ENCODE peak calls at places on chromosome 13, in six cellular contexts. One of them, this sample, is unnamed.

GRCh38 chr13:46341112-46341711 is 45.8 kb downstream of the RUBCNL start:
- DNase-seq in AG09319: no peak
- DNase-seq in epithelial cell of esophagus: peak; percentile 54
- DNase-seq in GM23338: no peak
- DNase-seq in astrocyte: peak; percentile 58
- DNase-seq in GM20000: peak; percentile 29
- DNase-seq in this sample: no peak

GRCh38 chr13:67231481-67231940 is 1.4 kb upstream of the PCDH9 start:
- DNase-seq in epithelial cell of esophagus: no peak
- DNase-seq in GM23338: no peak
- DNase-seq in AG09319: no peak
- DNase-seq in astrocyte: peak; percentile 2
- DNase-seq in GM20000: no peak
- DNase-seq in this sample: no peak

GRCh38 chr13:44790289-44790688 is 199.0 kb downstream of the NUFIP1 start:
- DNase-seq in epithelial cell of esophagus: peak; percentile 62
- DNase-seq in AG09319: no peak
- DNase-seq in GM20000: no peak
- DNase-seq in GM23338: peak; percentile 18
- DNase-seq in astrocyte: no peak
- DNase-seq in this sample: no peak

GRCh38 chr13:46964789-46965527 is 68.1 kb upstream of the HTR2A start:
- DNase-seq in astrocyte: peak; percentile 45
- DNase-seq in epithelial cell of esophagus: peak; percentile 56
- DNase-seq in GM23338: no peak
- DNase-seq in AG09319: no peak
- DNase-seq in GM20000: no peak
- DNase-seq in this sample: no peak

GRCh38 chr13:27534108-27534975 is 84.0 kb upstream of the MTIF3 start:
- DNase-seq in astrocyte: no peak
- DNase-seq in epithelial cell of esophagus: no peak
- DNase-seq in AG09319: no peak
- DNase-seq in GM20000: no peak
- DNase-seq in GM23338: no peak
- DNase-seq in this sample: no peak

GRCh38 chr13:27704681-27705080 is 83.0 kb downstream of the POLR1D start:
- DNase-seq in GM23338: no peak
- DNase-seq in epithelial cell of esophagus: no peak
- DNase-seq in AG09319: no peak
- DNase-seq in astrocyte: no peak
- DNase-seq in GM20000: no peak
- DNase-seq in this sample: no peak

GRCh38 chr13:65656740-65657329 is 1573.3 kb downstream of the PCDH9 start:
- DNase-seq in astrocyte: peak; percentile 3
- DNase-seq in epithelial cell of esophagus: peak; percentile 17
- DNase-seq in AG09319: no peak
- DNase-seq in GM20000: peak; percentile 2
- DNase-seq in GM23338: peak; percentile 11
- DNase-seq in this sample: no peak

GRCh38 chr13:82224806-82225205 is 1657.5 kb downstream of the SLITRK1 start:
- DNase-seq in astrocyte: no peak
- DNase-seq in AG09319: no peak
- DNase-seq in epithelial cell of esophagus: no peak
- DNase-seq in GM23338: no peak
- DNase-seq in GM20000: no peak
- DNase-seq in this sample: no peak

GRCh38 chr13:71801165-71801564 is 65.8 kb downstream of the DACH1 start:
- DNase-seq in AG09319: no peak
- DNase-seq in epithelial cell of esophagus: no peak
- DNase-seq in GM23338: no peak
- DNase-seq in GM20000: no peak
- DNase-seq in astrocyte: no peak
- DNase-seq in this sample: no peak

GRCh38 chr13:91647361-91647970 is 249.0 kb downstream of the GPC5 start:
- DNase-seq in GM20000: peak; percentile 5
- DNase-seq in astrocyte: peak; percentile 36
- DNase-seq in epithelial cell of esophagus: peak; percentile 19
- DNase-seq in AG09319: no peak
- DNase-seq in GM23338: peak; percentile 83
- DNase-seq in this sample: peak; percentile 74

GRCh38 chr13:46327256-46327655 is 59.8 kb downstream of the RUBCNL start:
- DNase-seq in AG09319: no peak
- DNase-seq in astrocyte: no peak
- DNase-seq in GM20000: no peak
- DNase-seq in epithelial cell of esophagus: no peak
- DNase-seq in GM23338: no peak
- DNase-seq in this sample: no peak

GRCh38 chr13:28501547-28501946 is 6.6 kb upstream of the FLT1 start:
- DNase-seq in GM23338: no peak
- DNase-seq in epithelial cell of esophagus: no peak
- DNase-seq in AG09319: no peak
- DNase-seq in GM20000: no peak
- DNase-seq in astrocyte: no peak
- DNase-seq in this sample: no peak

GRCh38 chr13:78787189-78787588 is 128.2 kb upstream of the OBI1 start:
- DNase-seq in epithelial cell of esophagus: no peak
- DNase-seq in GM20000: no peak
- DNase-seq in AG09319: no peak
- DNase-seq in GM23338: no peak
- DNase-seq in astrocyte: no peak
- DNase-seq in this sample: no peak

GRCh38 chr13:42970824-42971669 is 21.0 kb downstream of the EPSTI1 start:
- DNase-seq in AG09319: no peak
- DNase-seq in GM23338: peak; percentile 86
- DNase-seq in astrocyte: peak; percentile 25
- DNase-seq in epithelial cell of esophagus: peak; percentile 72
- DNase-seq in GM20000: peak; percentile 54
- DNase-seq in this sample: no peak

GRCh38 chr13:39815345-39816111 is 160.1 kb downstream of the COG6 start:
- DNase-seq in GM23338: no peak
- DNase-seq in astrocyte: no peak
- DNase-seq in AG09319: no peak
- DNase-seq in epithelial cell of esophagus: peak; percentile 7
- DNase-seq in GM20000: no peak
- DNase-seq in this sample: no peak

GRCh38 chr13:60627071-60627686 is 230.2 kb downstream of the TDRD3 start:
- DNase-seq in epithelial cell of esophagus: peak; percentile 56
- DNase-seq in GM20000: peak; percentile 22
- DNase-seq in astrocyte: peak; percentile 13
- DNase-seq in GM23338: peak; percentile 91
- DNase-seq in AG09319: no peak
- DNase-seq in this sample: peak; percentile 65

GRCh38 chr13:83634601-83635000 is 247.7 kb downstream of the SLITRK1 start:
- DNase-seq in GM20000: no peak
- DNase-seq in epithelial cell of esophagus: no peak
- DNase-seq in GM23338: no peak
- DNase-seq in AG09319: no peak
- DNase-seq in astrocyte: no peak
- DNase-seq in this sample: no peak

GRCh38 chr13:88908896-88909535 is 1237.8 kb downstream of the SLITRK5 start:
- DNase-seq in epithelial cell of esophagus: peak; percentile 67
- DNase-seq in GM23338: no peak
- DNase-seq in astrocyte: no peak
- DNase-seq in GM20000: no peak
- DNase-seq in AG09319: no peak
- DNase-seq in this sample: peak; percentile 40

GRCh38 chr13:26051231-26052135 is at the start of gene SHISA2:
- DNase-seq in AG09319: no peak
- DNase-seq in GM20000: peak; percentile 67
- DNase-seq in epithelial cell of esophagus: peak; percentile 76
- DNase-seq in GM23338: peak; percentile 82
- DNase-seq in astrocyte: peak; percentile 49
- DNase-seq in this sample: no peak

GRCh38 chr13:66887088-66887487 is 343.0 kb downstream of the PCDH9 start:
- DNase-seq in epithelial cell of esophagus: no peak
- DNase-seq in GM23338: no peak
- DNase-seq in GM20000: no peak
- DNase-seq in astrocyte: peak; percentile 78
- DNase-seq in AG09319: no peak
- DNase-seq in this sample: no peak

GRCh38 chr13:20401958-20402856 is 123.5 kb downstream of the CRYL1 start:
- DNase-seq in epithelial cell of esophagus: peak; percentile 85
- DNase-seq in GM20000: no peak
- DNase-seq in astrocyte: peak; percentile 79
- DNase-seq in AG09319: no peak
- DNase-seq in GM23338: no peak
- DNase-seq in this sample: peak; percentile 34

GRCh38 chr13:40539954-40540706 is 126.3 kb downstream of the FOXO1 start:
- DNase-seq in epithelial cell of esophagus: peak; percentile 79
- DNase-seq in GM23338: peak; percentile 83
- DNase-seq in astrocyte: peak; percentile 88
- DNase-seq in AG09319: no peak
- DNase-seq in GM20000: no peak
- DNase-seq in this sample: peak; percentile 60

GRCh38 chr13:73704587-73704986 is 429.6 kb downstream of the KLF12 start:
- DNase-seq in AG09319: no peak
- DNase-seq in GM20000: no peak
- DNase-seq in GM23338: no peak
- DNase-seq in epithelial cell of esophagus: peak; percentile 59
- DNase-seq in astrocyte: no peak
- DNase-seq in this sample: no peak

GRCh38 chr13:73703606-73704005 is 430.6 kb downstream of the KLF12 start:
- DNase-seq in GM23338: no peak
- DNase-seq in astrocyte: no peak
- DNase-seq in AG09319: no peak
- DNase-seq in GM20000: no peak
- DNase-seq in epithelial cell of esophagus: peak; percentile 70
- DNase-seq in this sample: no peak

GRCh38 chr13:73702419-73703071 is 431.7 kb downstream of the KLF12 start:
- DNase-seq in GM23338: peak; percentile 21
- DNase-seq in astrocyte: no peak
- DNase-seq in AG09319: no peak
- DNase-seq in epithelial cell of esophagus: peak; percentile 93
- DNase-seq in GM20000: peak; percentile 14
- DNase-seq in this sample: no peak

GRCh38 chr13:73708393-73708985 is 425.7 kb downstream of the KLF12 start:
- DNase-seq in epithelial cell of esophagus: peak; percentile 83
- DNase-seq in GM23338: peak; percentile 83
- DNase-seq in GM20000: peak; percentile 46
- DNase-seq in AG09319: peak; percentile 18
- DNase-seq in astrocyte: peak; percentile 52
- DNase-seq in this sample: peak; percentile 40
- TF ChIP-seq CTCF in epithelial cell of esophagus: peak; percentile 91
- TF ChIP-seq CTCF in GM23338: peak; percentile 94
- TF ChIP-seq CTCF in GM20000: peak; percentile 69
- TF ChIP-seq CTCF in AG09319: peak; percentile 88
- TF ChIP-seq CTCF in astrocyte: peak; percentile 93
- TF ChIP-seq CTCF in this sample: peak; percentile 89

GRCh38 chr13:50909605-50910482 is at the start of gene RNASEH2B:
- DNase-seq in astrocyte: peak; percentile 52
- DNase-seq in GM20000: peak; percentile 84
- DNase-seq in epithelial cell of esophagus: peak; percentile 61
- DNase-seq in AG09319: no peak
- DNase-seq in GM23338: peak; percentile 85
- DNase-seq in this sample: no peak

GRCh38 chr13:50908371-50908770 is 1.2 kb upstream of the RNASEH2B start:
- DNase-seq in GM23338: no peak
- DNase-seq in epithelial cell of esophagus: no peak
- DNase-seq in astrocyte: no peak
- DNase-seq in GM20000: no peak
- DNase-seq in AG09319: no peak
- DNase-seq in this sample: no peak

GRCh38 chr13:50910483-50910805 is 853 bp downstream of the RNASEH2B start:
- DNase-seq in epithelial cell of esophagus: peak; percentile 20
- DNase-seq in astrocyte: peak; percentile 48
- DNase-seq in AG09319: no peak
- DNase-seq in GM20000: no peak
- DNase-seq in GM23338: peak; percentile 68
- DNase-seq in this sample: no peak

GRCh38 chr13:50905256-50905655 is 4.3 kb upstream of the RNASEH2B start:
- DNase-seq in AG09319: no peak
- DNase-seq in GM20000: no peak
- DNase-seq in epithelial cell of esophagus: peak; percentile 58
- DNase-seq in GM23338: no peak
- DNase-seq in astrocyte: no peak
- DNase-seq in this sample: no peak

DNA sequence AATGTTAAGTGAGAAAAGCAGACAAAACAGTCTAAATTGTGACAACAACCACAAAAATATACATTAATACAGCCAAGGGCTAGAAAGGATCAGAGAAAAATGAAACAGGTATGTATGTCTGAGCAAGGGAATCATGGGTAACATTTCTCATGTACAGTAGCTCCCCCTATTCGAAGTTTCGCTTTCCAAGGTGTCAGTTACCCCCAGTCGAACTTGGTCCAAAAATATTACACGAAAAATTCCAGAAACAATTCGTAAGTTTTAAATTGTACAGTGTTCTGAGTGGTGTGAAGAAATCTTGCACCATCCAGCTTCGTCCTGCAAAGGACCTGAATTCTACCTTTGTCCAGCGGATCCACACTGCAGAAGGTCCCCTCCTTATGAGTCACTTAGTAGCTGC is 1.8 kb upstream of the RNASEH2B start:
- DNase-seq in epithelial cell of esophagus: no peak
- DNase-seq in AG09319: no peak
- DNase-seq in GM23338: no peak
- DNase-seq in astrocyte: no peak
- DNase-seq in GM20000: no peak
- DNase-seq in this sample: no peak
- TF ChIP-seq CTCF in epithelial cell of esophagus: no peak
- TF ChIP-seq CTCF in AG09319: no peak
- TF ChIP-seq CTCF in GM23338: no peak
- TF ChIP-seq CTCF in astrocyte: no peak
- TF ChIP-seq CTCF in GM20000: no peak
- TF ChIP-seq CTCF in this sample: no peak

GRCh38 chr13:77698211-77699058 is 948 bp downstream of the SLAIN1 start:
- DNase-seq in GM20000: peak; percentile 71
- DNase-seq in epithelial cell of esophagus: no peak
- DNase-seq in AG09319: no peak
- DNase-seq in GM23338: peak; percentile 62
- DNase-seq in astrocyte: no peak
- DNase-seq in this sample: no peak
- TF ChIP-seq CTCF in GM20000: no peak
- TF ChIP-seq CTCF in epithelial cell of esophagus: no peak
- TF ChIP-seq CTCF in AG09319: no peak
- TF ChIP-seq CTCF in GM23338: no peak
- TF ChIP-seq CTCF in astrocyte: no peak
- TF ChIP-seq CTCF in this sample: no peak

DNA sequence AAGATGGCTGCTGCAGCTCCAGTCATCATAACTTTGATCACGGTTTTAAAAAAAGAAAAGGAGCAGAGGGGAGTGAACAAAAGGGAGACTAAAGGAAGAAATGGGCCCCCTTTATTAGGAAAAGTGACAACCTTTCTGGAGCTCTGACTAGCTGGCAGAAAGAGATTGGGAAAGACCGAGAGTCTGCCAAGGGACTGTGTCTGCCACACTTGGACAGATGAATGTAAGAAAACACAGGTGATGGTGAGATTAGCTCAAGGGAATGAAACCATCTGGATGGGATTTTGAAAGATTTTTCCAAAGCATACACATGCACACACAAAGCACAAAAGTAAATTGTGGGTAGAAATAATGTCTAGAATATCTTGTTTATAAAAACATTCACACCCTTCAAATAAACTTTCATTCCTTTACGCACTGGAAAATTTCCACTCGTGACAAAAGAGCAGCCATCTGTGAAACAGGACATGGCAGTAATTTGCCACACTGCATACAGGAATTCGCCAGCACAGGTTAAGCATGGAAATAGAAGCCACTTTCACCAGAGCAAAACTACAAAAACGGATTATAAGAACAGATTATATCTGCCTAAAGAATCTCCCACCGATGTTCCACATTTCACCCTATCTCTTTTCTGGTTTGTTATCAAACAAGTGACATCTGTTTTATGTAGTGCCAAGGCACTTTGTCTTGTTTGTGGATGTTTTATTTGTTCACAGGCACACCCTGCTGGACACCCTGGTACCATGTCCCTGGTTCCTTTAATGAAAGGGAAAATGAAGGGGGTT is 819.5 kb downstream of the DIAPH3 start:
- DNase-seq in AG09319: no peak
- DNase-seq in GM20000: no peak
- DNase-seq in astrocyte: no peak
- DNase-seq in GM23338: no peak
- DNase-seq in epithelial cell of esophagus: no peak
- DNase-seq in this sample: no peak
- TF ChIP-seq CTCF in AG09319: no peak
- TF ChIP-seq CTCF in GM20000: no peak
- TF ChIP-seq CTCF in astrocyte: no peak
- TF ChIP-seq CTCF in GM23338: no peak
- TF ChIP-seq CTCF in epithelial cell of esophagus: no peak
- TF ChIP-seq CTCF in this sample: no peak